ENCODE peak calls at places on chromosomes 6 and 20, in five cellular contexts. X is progenitor cell of endocrine pancreas; R is CD8-positive, alpha-beta T cell; Y is small intestine; K is islet precursor cell. Q is an unnamed sample.

GRCh38 chr6:5517781-5518180 is 256.5 kb downstream of the FARS2 start:
- DNase-seq in Y (no peak), K (no peak), X (no peak), R (peak), Q (peak)

GRCh38 chr6:16438677-16439615 is 200.6 kb downstream of the GMPR start:
- DNase-seq in X (no peak), Y (no peak), K (no peak), R (no peak), Q (peak)

GRCh38 chr6:70717038-70717801 is 49.5 kb downstream of the SMAP1 start:
- DNase-seq in K (no peak), R (no peak), X (no peak), Y (no peak), Q (no peak)

GRCh38 chr20:63545814-63546213 is 1.7 kb downstream of the SRMS start:
- DNase-seq in Y (no peak), K (no peak), R (no peak), X (no peak), Q (no peak)

GRCh38 chr20:10370091-10370887 is 63.7 kb downstream of the MKKS start:
- DNase-seq in Y (no peak), X (no peak), K (no peak), R (no peak), Q (no peak)

GRCh38 chr6:107822154-107823046 is 1.7 kb downstream of the SCML4 start:
- DNase-seq in Y (peak), K (no peak), R (peak), X (no peak), Q (peak)

GRCh38 chr20:63084563-63084927 is 77.8 kb upstream of the BHLHE23 start:
- DNase-seq in X (no peak), Y (no peak), R (no peak), K (no peak), Q (no peak)

GRCh38 chr20:16400249-16400648 is 173.0 kb downstream of the KIF16B start:
- DNase-seq in Y (no peak), R (no peak), K (no peak), X (no peak), Q (no peak)

GRCh38 chr20:59599941-59600340 is 4.4 kb upstream of the PHACTR3 start:
- DNase-seq in K (no peak), X (no peak), R (no peak), Y (no peak), Q (no peak)

GRCh38 chr20:45592574-45593189 is 13.6 kb upstream of the WFDC8 start:
- DNase-seq in K (no peak), X (no peak), Y (peak), R (no peak), Q (peak)

GRCh38 chr6:49662877-49663231 is 26.2 kb upstream of the RHAG start:
- DNase-seq in K (no peak), Y (no peak), R (no peak), X (no peak), Q (no peak)

GRCh38 chr6:34310846-34311245 is 62.0 kb upstream of the SMIM29 start:
- DNase-seq in X (no peak), Y (no peak), K (no peak), R (no peak), Q (no peak)

GRCh38 chr20:46293084-46293483 is 15.2 kb downstream of the CDH22 start:
- DNase-seq in X (peak), Y (no peak), K (peak), R (no peak), Q (no peak)

GRCh38 chr20:50699688-50700087 is 8.3 kb upstream of the RIPOR3 start:
- DNase-seq in Y (no peak), K (no peak), X (no peak), R (no peak), Q (no peak)

GRCh38 chr20:57211949-57212889 is 54.2 kb downstream of the BMP7 start:
- DNase-seq in X (no peak), Y (peak), K (peak), R (no peak), Q (no peak)

GRCh38 chr6:130494745-130495144 is 128.9 kb downstream of the TMEM200A start:
- DNase-seq in R (no peak), Y (no peak), K (no peak), X (no peak), Q (no peak)

GRCh38 chr6:52663120-52663934 is 7.6 kb upstream of the TMEM14A start:
- DNase-seq in R (peak), K (no peak), Y (peak), X (no peak), Q (peak)

GRCh38 chr6:30154709-30155521 is 6.1 kb downstream of the TRIM10 start:
- DNase-seq in Y (peak), X (no peak), R (no peak), K (peak), Q (no peak)

GRCh38 chr6:4776967-4777925 is 1.0 kb downstream of the CDYL start:
- DNase-seq in K (no peak), X (no peak), Y (peak), R (peak), Q (peak)

GRCh38 chr6:118565317-118565960 is 17.3 kb downstream of the PLN start:
- DNase-seq in Y (peak), R (peak), K (no peak), X (no peak), Q (peak)

GRCh38 chr6:119171864-119172588 is 93.6 kb upstream of the FAM184A start:
- DNase-seq in Y (no peak), K (no peak), X (no peak), R (no peak), Q (no peak)

GRCh38 chr20:51014797-51015722 is 7.8 kb downstream of the KCNG1 start:
- DNase-seq in K (peak), Y (peak), X (peak), R (no peak), Q (peak)